ENCODE peak calls at places on chromosome 21, in six cellular contexts. B is HCT116, R is Peyer's patch, F is uterus, S is tibial nerve, H is IMR-90. N is an unnamed sample.

GRCh38 chr21:28152729-28153128 is 839.9 kb downstream of the LTN1 start:
- DNase-seq in S (no peak), B (no peak), H (peak; percentile 12), R (no peak), F (no peak), N (no peak)

GRCh38 chr21:17853393-17854275 is 34.5 kb upstream of the C21orf91 start:
- DNase-seq in R (no peak), S (no peak), H (no peak), F (no peak), B (no peak), N (no peak)

GRCh38 chr21:39221997-39222486 is 38.8 kb upstream of the PSMG1 start:
- DNase-seq in F (no peak), H (no peak), R (no peak), B (no peak), S (no peak), N (no peak)

GRCh38 chr21:31366825-31367224 is 22.8 kb upstream of the TIAM1 start:
- DNase-seq in R (no peak), S (no peak), H (peak; percentile 86), B (peak; percentile 98), F (no peak), N (peak; percentile 65)

GRCh38 chr21:30168086-30168485 is 1.5 kb upstream of the CLDN17 start:
- DNase-seq in B (no peak), S (no peak), H (no peak), R (no peak), F (no peak), N (no peak)

GRCh38 chr21:29403291-29403690 is 104.6 kb downstream of the BACH1 start:
- DNase-seq in R (no peak), B (no peak), F (no peak), S (no peak), H (peak; percentile 11), N (no peak)

GRCh38 chr21:42992943-42993712 is 18.8 kb downstream of the PKNOX1 start:
- DNase-seq in H (peak; percentile 57), B (no peak), R (no peak), F (no peak), S (no peak), N (no peak)

GRCh38 chr21:29299906-29300546 is 1.3 kb downstream of the BACH1 start:
- DNase-seq in B (peak; percentile 15), S (peak; percentile 40), F (peak; percentile 31), R (peak; percentile 61), H (peak; percentile 97), N (peak; percentile 76)

GRCh38 chr21:17779486-17779885 is 39.7 kb downstream of the C21orf91 start:
- DNase-seq in H (no peak), R (no peak), B (no peak), S (no peak), F (no peak), N (no peak)

GRCh38 chr21:40016234-40016633 is 149.0 kb downstream of the PCP4 start:
- DNase-seq in B (no peak), R (no peak), S (no peak), F (no peak), H (no peak), N (no peak)

GRCh38 chr21:34887729-34888568 is 161.2 kb downstream of the RUNX1 start:
- DNase-seq in H (peak; percentile 99), F (peak; percentile 55), B (no peak), R (peak; percentile 83), S (peak; percentile 65), N (peak; percentile 76)
- TF ChIP-seq POLR2A in H (peak; percentile 91), F (no peak), B (no peak), R (no peak), S (no peak), N (peak; percentile 64)

DNA sequence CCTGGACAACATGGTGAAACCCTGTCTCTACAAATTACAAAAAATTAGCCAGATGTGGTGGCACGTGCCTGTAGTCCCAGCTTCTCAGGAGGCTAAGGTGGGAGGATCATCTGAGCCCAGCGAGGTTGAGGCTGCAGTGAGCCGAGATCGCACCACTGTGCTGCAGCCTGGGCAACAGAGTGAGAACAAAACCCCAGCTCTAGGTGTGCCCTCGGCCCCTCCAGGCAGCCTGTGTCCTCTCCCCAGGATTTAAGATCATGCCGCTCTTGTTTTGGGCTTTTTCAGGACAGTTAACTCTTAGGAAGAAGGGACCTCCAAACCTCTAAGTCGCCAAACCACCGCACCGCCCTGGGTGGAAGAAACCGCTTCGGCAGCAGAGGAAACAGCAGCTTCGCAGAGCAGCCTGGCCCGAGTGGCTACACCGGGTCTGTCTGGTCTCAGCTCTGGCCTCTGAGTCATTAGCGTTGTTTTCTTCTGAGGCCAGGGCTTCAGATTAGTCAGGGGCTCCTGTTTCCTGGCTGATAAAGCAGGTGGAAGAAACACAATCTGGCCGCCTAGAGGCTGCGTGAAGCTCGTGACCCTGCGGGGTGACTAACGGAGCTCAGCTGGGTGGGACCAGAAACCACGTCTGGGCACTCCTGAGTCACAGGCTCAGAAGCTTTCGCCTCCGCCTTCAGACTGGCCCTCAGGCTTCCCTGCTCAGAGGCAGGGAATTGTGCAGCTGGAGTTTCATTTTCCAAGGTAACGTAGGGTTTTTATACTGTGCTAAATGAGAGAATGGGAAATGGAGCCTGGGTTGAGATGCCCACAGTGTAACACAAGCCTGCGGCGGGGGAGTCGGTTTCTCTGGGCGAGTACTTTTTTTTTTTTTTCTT is 44.7 kb downstream of the CHAF1B start:
- DNase-seq in R (no peak), H (peak; percentile 100), S (peak; percentile 71), F (peak; percentile 88), B (peak; percentile 95), N (peak; percentile 98)
- TF ChIP-seq POLR2A in R (no peak), H (peak; percentile 90), S (peak; percentile 7), F (peak; percentile 38), B (no peak), N (peak; percentile 86)

GRCh38 chr21:33266784-33267135 is 593 bp downstream of the IL10RB start:
- DNase-seq in S (no peak), R (peak; percentile 58), H (no peak), F (no peak), B (no peak), N (peak; percentile 33)

GRCh38 chr21:33264561-33264960 is 1.6 kb upstream of the IL10RB start:
- DNase-seq in H (no peak), F (no peak), R (no peak), S (no peak), B (no peak), N (no peak)

GRCh38 chr21:33267250-33267649 is 1.1 kb downstream of the IL10RB start:
- DNase-seq in R (no peak), B (no peak), H (no peak), F (no peak), S (no peak), N (no peak)

GRCh38 chr21:33265664-33266049 is 510 bp upstream of the IL10RB start:
- DNase-seq in H (peak; percentile 14), S (peak; percentile 54), R (no peak), B (no peak), F (no peak), N (no peak)

GRCh38 chr21:33266050-33266783 is at the start of gene IL10RB:
- DNase-seq in S (peak; percentile 59), B (no peak), F (peak; percentile 53), H (peak; percentile 39), R (peak; percentile 91), N (peak; percentile 91)
- TF ChIP-seq POLR2A in S (no peak), B (no peak), F (peak; percentile 52), H (peak; percentile 45), R (peak; percentile 88), N (peak; percentile 72)

DNA sequence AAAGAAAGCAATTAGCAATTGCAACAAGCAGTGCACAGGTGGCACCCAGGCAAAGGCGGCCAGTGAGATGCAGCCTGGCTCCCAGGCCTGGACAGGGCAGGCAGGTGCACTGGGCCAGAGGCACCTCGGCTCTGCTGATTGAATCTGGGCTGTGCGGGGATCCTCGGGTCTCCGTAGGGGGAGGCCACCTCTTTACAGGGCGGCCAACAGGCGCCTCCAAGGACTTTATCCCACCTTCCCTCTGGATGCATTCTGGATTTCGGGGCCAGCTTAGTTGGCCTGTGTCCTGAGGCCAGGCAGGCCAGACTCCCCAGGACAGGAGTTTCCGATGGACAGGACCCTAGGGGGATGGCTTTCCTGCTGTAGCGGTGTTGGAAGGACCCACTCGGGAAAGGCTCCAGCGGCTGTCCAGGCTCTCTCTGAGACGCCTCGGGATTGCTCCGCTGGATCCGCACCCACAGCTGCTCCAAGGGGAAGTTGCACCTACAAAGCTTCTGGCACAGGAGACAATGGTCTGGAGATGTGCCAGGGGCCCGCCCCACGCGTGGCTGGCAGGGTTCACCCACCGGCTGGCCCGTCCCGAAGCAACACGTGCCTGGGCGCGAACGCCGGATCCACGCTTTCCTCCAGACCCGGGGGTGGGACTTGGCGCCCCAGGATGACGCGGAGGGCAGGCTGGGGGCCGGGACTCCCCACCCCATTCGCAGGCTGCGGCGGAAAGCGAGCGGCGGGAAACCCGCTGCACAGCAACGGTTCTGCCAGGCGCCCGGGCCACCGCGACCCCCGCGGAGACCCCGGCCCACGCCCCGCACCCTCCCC is 810 bp downstream of the SLC19A1 start:
- DNase-seq in S (peak; percentile 57), H (peak; percentile 33), F (peak; percentile 71), R (peak; percentile 91), B (peak; percentile 31), N (peak; percentile 99)
- TF ChIP-seq POLR2A in S (no peak), H (no peak), F (no peak), R (peak; percentile 51), B (no peak), N (peak; percentile 28)

GRCh38 chr21:41508415-41509205 is 652 bp upstream of the TMPRSS2 start:
- DNase-seq in B (no peak), R (peak; percentile 51), F (no peak), S (no peak), H (no peak), N (no peak)
- TF ChIP-seq POLR2A in B (no peak), R (peak; percentile 62), F (no peak), S (no peak), H (no peak), N (no peak)